ENCODE peak calls at places on chromosomes 1 and 21, in eight cellular contexts. J, E, M, U, O, H, T and N are unnamed samples.

GRCh38 chr1:114024049-114024448 is 44.8 kb downstream of the OLFML3 start:
- DNase-seq in J (peak; percentile 51), E (no peak), M (no peak), U (peak; percentile 58), O (no peak), H (no peak), T (no peak), N (no peak)

GRCh38 chr1:182163821-182164223 is 102.3 kb upstream of the ZNF648 start:
- DNase-seq in J (no peak), E (no peak), M (no peak), U (no peak), O (no peak), H (no peak), T (peak; percentile 74), N (peak; percentile 68)

GRCh38 chr1:23122023-23122738 is 46.5 kb downstream of the LUZP1 start:
- DNase-seq in J (peak; percentile 70), E (no peak), M (no peak), U (no peak), O (no peak), H (no peak), T (no peak), N (peak; percentile 38)

GRCh38 chr1:7531562-7532340 is 239.3 kb upstream of the VAMP3 start:
- DNase-seq in J (no peak), E (no peak), M (no peak), U (no peak), O (no peak), H (no peak), T (no peak), N (no peak)

GRCh38 chr1:21936366-21937031 is 611 bp downstream of the HSPG2 start:
- DNase-seq in J (no peak), E (peak; percentile 40), M (no peak), U (no peak), O (no peak), H (no peak), T (peak; percentile 51), N (no peak)

GRCh38 chr1:105210747-105211146 is 1461.0 kb downstream of the AMY1C start:
- DNase-seq in J (no peak), E (no peak), M (no peak), U (no peak), O (no peak), H (no peak), T (no peak), N (no peak)

GRCh38 chr1:182111496-182111895 is 50.0 kb upstream of the ZNF648 start:
- DNase-seq in J (peak; percentile 11), E (no peak), M (no peak), U (no peak), O (no peak), H (no peak), T (no peak), N (no peak)

GRCh38 chr1:4673494-4673893 is 19.1 kb downstream of the AJAP1 start:
- DNase-seq in J (no peak), E (no peak), M (no peak), U (no peak), O (no peak), H (no peak), T (no peak), N (no peak)

GRCh38 chr1:117047271-117047670 is 12.9 kb upstream of the TTF2 start:
- DNase-seq in J (no peak), E (no peak), M (no peak), U (no peak), O (no peak), H (no peak), T (no peak), N (no peak)

GRCh38 chr1:227913969-227914791 is 33.6 kb downstream of the WNT9A start:
- DNase-seq in J (peak; percentile 15), E (no peak), M (no peak), U (no peak), O (no peak), H (no peak), T (no peak), N (no peak)

GRCh38 chr21:27571706-27572105 is 604.8 kb upstream of the ADAMTS5 start:
- DNase-seq in J (no peak), E (no peak), M (no peak), U (no peak), O (no peak), H (no peak), T (no peak), N (no peak)

GRCh38 chr1:165905853-165906252 is 78.4 kb downstream of the UCK2 start:
- DNase-seq in J (no peak), E (no peak), M (no peak), U (peak; percentile 8), O (no peak), H (no peak), T (no peak), N (no peak)

GRCh38 chr1:53371851-53372250 is 44.0 kb upstream of the LRP8 start:
- DNase-seq in J (no peak), E (peak; percentile 1), M (no peak), U (peak; percentile 16), O (no peak), H (no peak), T (no peak), N (no peak)

GRCh38 chr1:42952353-42953001 is 6.2 kb downstream of the SLC2A1 start:
- DNase-seq in J (no peak), E (peak; percentile 16), M (peak; percentile 84), U (no peak), O (peak; percentile 73), H (no peak), T (no peak), N (no peak)

GRCh38 chr1:12052997-12053686 is 10.0 kb upstream of the TNFRSF8 start:
- DNase-seq in J (no peak), E (no peak), M (peak; percentile 71), U (no peak), O (peak; percentile 27), H (no peak), T (peak; percentile 56), N (no peak)

GRCh38 chr1:207240325-207241095 is 81.0 kb upstream of the CD55 start:
- DNase-seq in J (no peak), E (no peak), M (no peak), U (no peak), O (no peak), H (no peak), T (no peak), N (peak; percentile 24)

GRCh38 chr21:43866659-43867331 is 1.8 kb downstream of the AGPAT3 start:
- DNase-seq in J (no peak), E (peak; percentile 72), M (peak; percentile 80), U (no peak), O (no peak), H (no peak), T (no peak), N (no peak)

GRCh38 chr21:41894922-41895557 is 15.9 kb upstream of the PRDM15 start:
- DNase-seq in J (no peak), E (no peak), M (no peak), U (no peak), O (no peak), H (peak; percentile 25), T (no peak), N (no peak)

GRCh38 chr1:183417691-183418491 is at the start of gene NMNAT2:
- DNase-seq in J (peak; percentile 46), E (no peak), M (no peak), U (peak; percentile 80), O (no peak), H (no peak), T (peak; percentile 14), N (peak; percentile 63)

GRCh38 chr21:38439336-38439900 is 58.9 kb downstream of the ERG start:
- DNase-seq in J (no peak), E (no peak), M (no peak), U (no peak), O (no peak), H (no peak), T (no peak), N (peak; percentile 41)

GRCh38 chr1:9905010-9905409 is 5.1 kb downstream of the CTNNBIP1 start:
- DNase-seq in J (no peak), E (no peak), M (no peak), U (no peak), O (no peak), H (no peak), T (no peak), N (no peak)

GRCh38 chr1:71307451-71307850 is 226.6 kb upstream of the ZRANB2 start:
- DNase-seq in J (peak; percentile 81), E (no peak), M (peak; percentile 48), U (no peak), O (no peak), H (no peak), T (no peak), N (peak; percentile 76)

GRCh38 chr1:55696891-55697290 is 481.7 kb upstream of the USP24 start:
- DNase-seq in J (no peak), E (no peak), M (no peak), U (no peak), O (no peak), H (no peak), T (no peak), N (no peak)

GRCh38 chr21:45986316-45987051 is 4.9 kb downstream of the COL6A1 start:
- DNase-seq in J (no peak), E (no peak), M (no peak), U (no peak), O (peak; percentile 53), H (no peak), T (no peak), N (no peak)

GRCh38 chr21:38775733-38776132 is 30.0 kb upstream of the ETS2 start:
- DNase-seq in J (no peak), E (no peak), M (no peak), U (no peak), O (no peak), H (no peak), T (no peak), N (no peak)